ENCODE peak calls at places on chromosome 1, in four cellular contexts. One of them, this sample, is unnamed.

GRCh38 chr1:216923601-216924000 is 200.4 kb upstream of the ESRRG start:
- DNase-seq in H1: no peak
- DNase-seq in K562: no peak
- DNase-seq in GM12878: no peak
- DNase-seq in this sample: no peak

GRCh38 chr1:1598720-1599029 is 1.3 kb downstream of the FNDC10 start:
- DNase-seq in K562: no peak
- DNase-seq in H1: no peak
- DNase-seq in GM12878: no peak
- DNase-seq in this sample: no peak

GRCh38 chr1:74763714-74764301 is 30.9 kb downstream of the TYW3 start:
- DNase-seq in GM12878: no peak
- DNase-seq in H1: no peak
- DNase-seq in K562: no peak
- DNase-seq in this sample: no peak

GRCh38 chr1:234944439-234945369 is 183.9 kb downstream of the TOMM20 start:
- DNase-seq in GM12878: no peak
- DNase-seq in K562: no peak
- DNase-seq in H1: no peak
- DNase-seq in this sample: no peak

GRCh38 chr1:182249201-182249676 is 142.4 kb downstream of the GLUL start:
- DNase-seq in K562: peak
- DNase-seq in GM12878: peak
- DNase-seq in H1: no peak
- DNase-seq in this sample: peak

GRCh38 chr1:51679435-51679834 is 62.5 kb downstream of the OSBPL9 start:
- DNase-seq in K562: no peak
- DNase-seq in H1: no peak
- DNase-seq in GM12878: peak
- DNase-seq in this sample: no peak

GRCh38 chr1:64155285-64155684 is 48.1 kb upstream of the UBE2U start:
- DNase-seq in H1: no peak
- DNase-seq in GM12878: no peak
- DNase-seq in K562: no peak
- DNase-seq in this sample: no peak

GRCh38 chr1:194755241-194755953 is 1569.0 kb upstream of the B3GALT2 start:
- DNase-seq in H1: no peak
- DNase-seq in GM12878: no peak
- DNase-seq in K562: no peak
- DNase-seq in this sample: no peak

GRCh38 chr1:13699510-13699909 is 478 bp upstream of the PRDM2 start:
- DNase-seq in H1: no peak
- DNase-seq in GM12878: no peak
- DNase-seq in K562: no peak
- DNase-seq in this sample: no peak

GRCh38 chr1:158028956-158029355 is 35.5 kb downstream of the KIRREL1 start:
- DNase-seq in H1: no peak
- DNase-seq in GM12878: no peak
- DNase-seq in K562: no peak
- DNase-seq in this sample: no peak

GRCh38 chr1:8355439-8356255 is 37.7 kb downstream of the SLC45A1 start:
- DNase-seq in K562: no peak
- DNase-seq in GM12878: no peak
- DNase-seq in H1: no peak
- DNase-seq in this sample: no peak

GRCh38 chr1:218765753-218766152 is 407.9 kb upstream of the LYPLAL1 start:
- DNase-seq in K562: no peak
- DNase-seq in H1: no peak
- DNase-seq in GM12878: no peak
- DNase-seq in this sample: no peak

GRCh38 chr1:119160851-119161250 is 20.4 kb upstream of the WARS2 start:
- DNase-seq in GM12878: no peak
- DNase-seq in H1: no peak
- DNase-seq in K562: no peak
- DNase-seq in this sample: no peak

GRCh38 chr1:226402615-226403521 is 5.0 kb downstream of the PARP1 start:
- DNase-seq in H1: no peak
- DNase-seq in GM12878: no peak
- DNase-seq in K562: no peak
- DNase-seq in this sample: no peak

GRCh38 chr1:89880679-89881078 is 59.8 kb downstream of the LRRC8D start:
- DNase-seq in K562: no peak
- DNase-seq in GM12878: no peak
- DNase-seq in H1: no peak
- DNase-seq in this sample: no peak

GRCh38 chr1:89882348-89883029 is 61.7 kb downstream of the LRRC8D start:
- DNase-seq in GM12878: no peak
- DNase-seq in H1: no peak
- DNase-seq in K562: no peak
- DNase-seq in this sample: no peak

GRCh38 chr1:89878256-89878655 is 57.4 kb downstream of the LRRC8D start:
- DNase-seq in K562: no peak
- DNase-seq in GM12878: no peak
- DNase-seq in H1: no peak
- DNase-seq in this sample: no peak

GRCh38 chr1:89883030-89883379 is 62.2 kb downstream of the LRRC8D start:
- DNase-seq in H1: no peak
- DNase-seq in K562: no peak
- DNase-seq in GM12878: no peak
- DNase-seq in this sample: no peak

GRCh38 chr1:89881415-89882058 is 60.7 kb downstream of the LRRC8D start:
- DNase-seq in GM12878: peak
- DNase-seq in H1: no peak
- DNase-seq in K562: no peak
- DNase-seq in this sample: no peak
- TF ChIP-seq BRCA1 in GM12878: no peak
- TF ChIP-seq BRCA1 in H1: no peak
- TF ChIP-seq BRCA1 in K562: no peak
- TF ChIP-seq BRCA1 in this sample: no peak

DNA sequence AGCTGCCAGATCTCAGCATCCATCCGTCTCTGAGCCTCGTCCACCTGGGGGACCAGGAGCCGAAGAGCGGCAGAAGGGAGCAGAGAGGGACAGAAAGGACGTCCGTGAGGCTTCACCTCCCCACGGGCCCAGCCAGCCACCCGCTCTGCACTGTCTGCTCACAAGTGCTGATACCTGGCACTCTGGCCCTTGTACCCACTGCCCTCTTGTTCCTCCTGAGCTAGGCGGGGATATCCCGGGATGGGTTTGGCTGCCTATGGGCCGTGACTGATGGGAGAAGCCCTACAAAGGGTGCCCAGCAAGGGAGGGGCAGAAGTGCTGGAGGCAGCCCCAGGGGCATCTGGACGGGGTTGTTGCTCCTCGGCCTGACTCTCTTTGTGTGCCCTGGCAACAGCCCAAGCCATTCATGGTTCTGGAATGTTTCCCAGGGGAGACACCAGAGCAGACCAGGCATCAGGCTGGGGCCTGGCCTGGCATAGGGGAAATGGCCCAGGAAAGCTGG is 57.6 kb downstream of the LDLRAD2 start:
- DNase-seq in GM12878: no peak
- DNase-seq in H1: no peak
- DNase-seq in K562: no peak
- DNase-seq in this sample: peak
- TF ChIP-seq SRF in GM12878: no peak
- TF ChIP-seq SRF in H1: no peak
- TF ChIP-seq SRF in K562: no peak
- TF ChIP-seq SRF in this sample: no peak

GRCh38 chr1:36350659-36351171 is 27.3 kb upstream of the EVA1B start:
- DNase-seq in H1: no peak
- DNase-seq in K562: no peak
- DNase-seq in GM12878: no peak
- DNase-seq in this sample: no peak
- TF ChIP-seq BRCA1 in H1: no peak
- TF ChIP-seq BRCA1 in K562: no peak
- TF ChIP-seq BRCA1 in GM12878: no peak
- TF ChIP-seq BRCA1 in this sample: no peak

GRCh38 chr1:207020016-207020708 is 12.4 kb downstream of the C1orf116 start:
- DNase-seq in K562: no peak
- DNase-seq in GM12878: no peak
- DNase-seq in H1: no peak
- DNase-seq in this sample: peak

GRCh38 chr1:207021876-207022596 is 10.5 kb downstream of the C1orf116 start:
- DNase-seq in GM12878: no peak
- DNase-seq in H1: no peak
- DNase-seq in K562: no peak
- DNase-seq in this sample: no peak

GRCh38 chr1:207021139-207021861 is 11.3 kb downstream of the C1orf116 start:
- DNase-seq in K562: peak
- DNase-seq in GM12878: no peak
- DNase-seq in H1: no peak
- DNase-seq in this sample: peak

GRCh38 chr1:207019161-207019560 is 13.4 kb downstream of the C1orf116 start:
- DNase-seq in K562: no peak
- DNase-seq in GM12878: no peak
- DNase-seq in H1: no peak
- DNase-seq in this sample: no peak

GRCh38 chr1:207020709-207021107 is 11.8 kb downstream of the C1orf116 start:
- DNase-seq in H1: no peak
- DNase-seq in K562: peak
- DNase-seq in GM12878: no peak
- DNase-seq in this sample: no peak
- TF ChIP-seq SRF in H1: no peak
- TF ChIP-seq SRF in K562: no peak
- TF ChIP-seq SRF in GM12878: no peak
- TF ChIP-seq SRF in this sample: no peak

GRCh38 chr1:156101880-156102279 is 12.6 kb upstream of the LMNA start:
- DNase-seq in GM12878: no peak
- DNase-seq in H1: no peak
- DNase-seq in K562: no peak
- DNase-seq in this sample: no peak
- TF ChIP-seq BRCA1 in GM12878: no peak
- TF ChIP-seq BRCA1 in H1: no peak
- TF ChIP-seq BRCA1 in K562: no peak
- TF ChIP-seq BRCA1 in this sample: no peak